ENCODE peak calls at places on chromosomes 13 and 19, in five cellular contexts. J is GM04503, Q is HuH-7.5, Z is right atrium auricular region, S is cardiac muscle cell. O is an unnamed sample.

GRCh38 chr13:22883961-22884360 is 296.8 kb upstream of the SGCG start:
- DNase-seq in J (no peak), Q (no peak), Z (no peak), S (no peak), O (no peak)

GRCh38 chr13:70330697-70331361 is 222.6 kb upstream of the KLHL1 start:
- DNase-seq in J (no peak), Q (no peak), Z (no peak), S (no peak), O (no peak)

GRCh38 chr19:58568731-58569130 is 4.4 kb downstream of the MZF1 start:
- DNase-seq in J (no peak), Q (peak), Z (no peak), S (no peak), O (no peak)

GRCh38 chr13:98706446-98707110 is 45.9 kb downstream of the SLC15A1 start:
- DNase-seq in J (no peak), Q (no peak), Z (no peak), S (peak), O (no peak)

GRCh38 chr13:103883152-103883551 is 816.9 kb upstream of the SLC10A2 start:
- DNase-seq in J (peak), Q (peak), Z (peak), S (peak), O (peak)

GRCh38 chr13:91031508-91031907 is 316.0 kb upstream of the MIR17HG start:
- DNase-seq in J (no peak), Q (no peak), Z (no peak), S (no peak), O (no peak)

GRCh38 chr13:105979586-105979985 is 555.9 kb downstream of the EFNB2 start:
- DNase-seq in J (no peak), Q (no peak), Z (no peak), S (peak), O (no peak)

GRCh38 chr19:3047307-3048189 is 14.7 kb downstream of the TLE5 start:
- DNase-seq in J (no peak), Q (peak), Z (peak), S (peak), O (peak)

GRCh38 chr19:49512970-49513745 is 697 bp downstream of the FCGRT start:
- DNase-seq in J (no peak), Q (peak), Z (no peak), S (no peak), O (no peak)

GRCh38 chr13:109344552-109345157 is 441.7 kb downstream of the IRS2 start:
- DNase-seq in J (peak), Q (no peak), Z (no peak), S (peak), O (no peak)

GRCh38 chr19:6970478-6970877 is 50.8 kb downstream of the MBD3L2B start:
- DNase-seq in J (no peak), Q (no peak), Z (no peak), S (no peak), O (no peak)

GRCh38 chr19:9309974-9310446 is 372 bp upstream of the ZNF699 start:
- DNase-seq in J (no peak), Q (no peak), Z (peak), S (peak), O (peak)

GRCh38 chr13:95222733-95223018 is 78.6 kb downstream of the ABCC4 start:
- DNase-seq in J (no peak), Q (no peak), Z (no peak), S (no peak), O (no peak)

GRCh38 chr19:35745328-35746086 is at the start of the genes PSENEN and U2AF1L4:
- DNase-seq in J (peak), Q (peak), Z (peak), S (peak), O (peak)

GRCh38 chr13:99028890-99029289 is 51.0 kb upstream of the DOCK9 start:
- DNase-seq in J (no peak), Q (no peak), Z (no peak), S (no peak), O (no peak)

GRCh38 chr13:68081051-68081450 is 850.9 kb upstream of the PCDH9 start:
- DNase-seq in J (no peak), Q (no peak), Z (no peak), S (no peak), O (no peak)

GRCh38 chr19:2720777-2721569 is at the start of gene DIRAS1:
- DNase-seq in J (no peak), Q (no peak), Z (no peak), S (no peak), O (no peak)

GRCh38 chr19:12796146-12797071 is 5.1 kb downstream of the JUNB start:
- DNase-seq in J (no peak), Q (peak), Z (peak), S (peak), O (peak)

GRCh38 chr19:8738377-8738776 is 16.9 kb downstream of the OR2Z1 start:
- DNase-seq in J (no peak), Q (no peak), Z (no peak), S (no peak), O (no peak)

GRCh38 chr19:47158367-47158791 is 27.7 kb downstream of the SAE1 start:
- DNase-seq in J (no peak), Q (no peak), Z (no peak), S (no peak), O (no peak)

GRCh38 chr13:67557642-67558241 is 327.6 kb upstream of the PCDH9 start:
- DNase-seq in J (no peak), Q (no peak), Z (no peak), S (no peak), O (no peak)

GRCh38 chr13:90999401-90999800 is 348.1 kb upstream of the MIR17HG start:
- DNase-seq in J (no peak), Q (no peak), Z (no peak), S (no peak), O (peak)

GRCh38 chr19:33821871-33822270 is 25.2 kb downstream of the KCTD15 start:
- DNase-seq in J (no peak), Q (no peak), Z (no peak), S (no peak), O (no peak)

GRCh38 chr19:3387645-3388589 is 21.5 kb downstream of the NFIC start:
- DNase-seq in J (no peak), Q (no peak), Z (peak), S (peak), O (no peak)

GRCh38 chr13:113538689-113539058 is 45.9 kb upstream of the TFDP1 start:
- DNase-seq in J (no peak), Q (no peak), Z (no peak), S (no peak), O (no peak)

GRCh38 chr19:4870025-4870700 is 2.7 kb upstream of the PLIN3 start:
- DNase-seq in J (peak), Q (peak), Z (peak), S (peak), O (no peak)

GRCh38 chr19:36916991-36917390 is 859 bp downstream of the ZNF568 start:
- DNase-seq in J (peak), Q (no peak), Z (no peak), S (peak), O (no peak)

GRCh38 chr19:6354098-6354674 is 7.1 kb upstream of the CLPP start:
- DNase-seq in J (no peak), Q (no peak), Z (no peak), S (peak), O (no peak)

GRCh38 chr13:45337395-45337794 is 3.6 kb downstream of the TPT1 start:
- DNase-seq in J (no peak), Q (no peak), Z (no peak), S (no peak), O (no peak)

GRCh38 chr13:33490461-33491327 is 205.1 kb upstream of the STARD13 start:
- DNase-seq in J (no peak), Q (no peak), Z (peak), S (peak), O (no peak)

GRCh38 chr13:40764587-40765403 is 6.2 kb downstream of the MRPS31 start:
- DNase-seq in J (no peak), Q (no peak), Z (no peak), S (no peak), O (no peak)

GRCh38 chr19:42122691-42123607 is 9.3 kb downstream of the POU2F2 start:
- DNase-seq in J (no peak), Q (no peak), Z (no peak), S (no peak), O (no peak)

GRCh38 chr13:79679334-79679733 is 198.4 kb downstream of the NDFIP2 start:
- DNase-seq in J (peak), Q (peak), Z (peak), S (peak), O (no peak)

GRCh38 chr13:113746671-113747070 is 12.4 kb upstream of the TMEM255B start:
- DNase-seq in J (no peak), Q (no peak), Z (no peak), S (no peak), O (no peak)

GRCh38 chr19:30676990-30677679 is 305.0 kb downstream of the ZNF536 start:
- DNase-seq in J (no peak), Q (no peak), Z (no peak), S (no peak), O (no peak)

GRCh38 chr19:33302974-33303790 is 848 bp upstream of the CEBPA start:
- DNase-seq in J (no peak), Q (no peak), Z (no peak), S (peak), O (peak)